ENCODE peak calls at places on chromosomes 6 and 20, in six cellular contexts. B is activated gamma-delta T cell treated with Interleukin-2 at 50 U/mL for 16 hours, U is retina, Y is putamen, R is lower lobe of right lung, N is midbrain. J is an unnamed sample.

GRCh38 chr20:59335401-59335800 is 35.0 kb downstream of the EDN3 start:
- DNase-seq in N (no peak), R (no peak), U (no peak), Y (no peak), B (no peak), J (no peak)

GRCh38 chr6:47817749-47818148 is 35.9 kb downstream of the OPN5 start:
- DNase-seq in N (no peak), R (no peak), B (no peak), Y (no peak), U (no peak), J (no peak)

GRCh38 chr6:158057213-158057987 is 75.7 kb downstream of the SYNJ2 start:
- DNase-seq in U (no peak), Y (no peak), R (no peak), N (no peak), B (no peak), J (peak)

GRCh38 chr20:8205996-8206395 is 73.9 kb downstream of the PLCB1 start:
- DNase-seq in Y (no peak), B (no peak), N (no peak), R (no peak), U (no peak), J (no peak)

GRCh38 chr6:159074120-159074684 is 29.4 kb upstream of the TAGAP start:
- DNase-seq in R (no peak), U (peak), B (no peak), Y (peak), N (peak), J (no peak)

GRCh38 chr6:120147218-120147871 is 797.8 kb upstream of the MAN1A1 start:
- DNase-seq in U (no peak), N (no peak), B (no peak), R (no peak), Y (no peak), J (no peak)

GRCh38 chr6:34143196-34143883 is 2.5 kb downstream of the GRM4 start:
- DNase-seq in B (no peak), Y (no peak), N (no peak), U (no peak), R (peak), J (no peak)

GRCh38 chr6:169165561-169166300 is 87.9 kb downstream of the THBS2 start:
- DNase-seq in N (no peak), Y (no peak), R (no peak), B (no peak), U (no peak), J (no peak)

GRCh38 chr20:50427740-50428462 is 82.3 kb upstream of the PTPN1 start:
- DNase-seq in U (no peak), B (no peak), Y (no peak), R (no peak), N (no peak), J (no peak)

GRCh38 chr6:158536084-158536890 is 23.6 kb upstream of the TMEM181 start:
- DNase-seq in R (peak), B (peak), N (peak), Y (peak), U (peak), J (no peak)

GRCh38 chr6:168540713-168541291 is 99.8 kb downstream of the SMOC2 start:
- DNase-seq in R (no peak), B (no peak), U (no peak), Y (no peak), N (no peak), J (no peak)

GRCh38 chr6:122735618-122736017 is 43.9 kb upstream of the FABP7 start:
- DNase-seq in B (no peak), N (no peak), R (no peak), Y (no peak), U (no peak), J (no peak)

GRCh38 chr20:51930775-51931174 is 128.5 kb upstream of the SALL4 start:
- DNase-seq in N (no peak), Y (no peak), R (no peak), B (no peak), U (no peak), J (no peak)

GRCh38 chr6:134602123-134602522 is 284.2 kb upstream of the SGK1 start:
- DNase-seq in Y (no peak), R (no peak), N (no peak), B (no peak), U (no peak), J (no peak)

GRCh38 chr20:53676519-53676822 is 82.8 kb upstream of the ZNF217 start:
- DNase-seq in Y (no peak), B (no peak), U (no peak), N (no peak), R (no peak), J (no peak)

GRCh38 chr6:139753198-139753861 is 378.9 kb upstream of the CITED2 start:
- DNase-seq in B (no peak), N (no peak), Y (no peak), U (no peak), R (no peak), J (peak)

GRCh38 chr6:106973841-106974336 is 640 bp downstream of the CD24 start:
- DNase-seq in Y (no peak), B (no peak), R (peak), N (no peak), U (peak), J (no peak)

GRCh38 chr6:104955927-104956662 is 812 bp upstream of the LIN28B start:
- DNase-seq in B (no peak), R (no peak), Y (no peak), N (no peak), U (peak), J (no peak)

GRCh38 chr20:54320148-54320607 is 112.3 kb downstream of the PFDN4 start:
- DNase-seq in N (no peak), R (no peak), U (no peak), Y (no peak), B (no peak), J (peak)

GRCh38 chr6:121504227-121504626 is 68.8 kb downstream of the GJA1 start:
- DNase-seq in B (no peak), R (no peak), U (no peak), Y (no peak), N (no peak), J (peak)

GRCh38 chr6:120230008-120230407 is 880.4 kb upstream of the MAN1A1 start:
- DNase-seq in R (no peak), N (no peak), U (no peak), B (no peak), Y (no peak), J (no peak)

GRCh38 chr6:117908246-117909107 is 1.4 kb downstream of the SLC35F1 start:
- DNase-seq in N (no peak), R (no peak), U (peak), B (no peak), Y (no peak), J (no peak)

GRCh38 chr6:82957171-82957894 is 108.3 kb downstream of the UBE3D start:
- DNase-seq in Y (no peak), B (no peak), N (no peak), U (no peak), R (no peak), J (no peak)

GRCh38 chr20:13739726-13740649 is 44.7 kb downstream of the ESF1 start:
- DNase-seq in U (no peak), Y (no peak), R (no peak), B (no peak), N (no peak), J (no peak)

GRCh38 chr6:5749016-5749665 is 257.6 kb downstream of the NRN1 start:
- DNase-seq in N (no peak), Y (no peak), B (no peak), R (peak), U (no peak), J (no peak)

GRCh38 chr20:58555078-58555765 is 40.0 kb upstream of the APCDD1L start:
- DNase-seq in B (no peak), R (no peak), Y (peak), U (no peak), N (no peak), J (no peak)

GRCh38 chr6:161261325-161261724 is 12.5 kb downstream of the AGPAT4 start:
- DNase-seq in U (no peak), R (no peak), Y (no peak), B (no peak), N (no peak), J (no peak)

GRCh38 chr20:48266571-48266970 is 481.3 kb upstream of the SULF2 start:
- DNase-seq in Y (no peak), N (no peak), B (no peak), R (no peak), U (no peak), J (no peak)

GRCh38 chr6:148999501-148999900 is 252.7 kb downstream of the UST start:
- DNase-seq in U (no peak), N (no peak), Y (no peak), B (no peak), R (no peak), J (no peak)

GRCh38 chr6:32148722-32149576 is 2.8 kb downstream of the PRRT1 start:
- DNase-seq in Y (no peak), R (peak), U (peak), B (peak), N (no peak), J (no peak)

GRCh38 chr6:26233608-26234420 is 131.2 kb upstream of the BTN3A2 start:
- DNase-seq in B (peak), R (peak), U (peak), Y (no peak), N (peak), J (no peak)

GRCh38 chr6:9398794-9399373 is 963.5 kb upstream of the SLC35B3 start:
- DNase-seq in R (no peak), U (peak), N (no peak), Y (peak), B (no peak), J (no peak)

GRCh38 chr20:31863296-31864085 is 6.8 kb downstream of the DUSP15 start:
- DNase-seq in Y (no peak), N (no peak), U (no peak), R (no peak), B (no peak), J (no peak)

GRCh38 chr6:169250660-169251059 is 3.0 kb downstream of the THBS2 start:
- DNase-seq in U (no peak), B (no peak), N (peak), R (no peak), Y (peak), J (peak)

GRCh38 chr6:141265748-141266647 is 866.7 kb upstream of the GJE1 start:
- DNase-seq in Y (no peak), N (no peak), R (no peak), B (no peak), U (peak), J (no peak)

GRCh38 chr6:16947461-16948159 is 154.2 kb upstream of the STMND1 start:
- DNase-seq in U (no peak), Y (no peak), N (no peak), R (no peak), B (no peak), J (peak)

GRCh38 chr6:100464910-100465700 is at the start of gene SIM1:
- DNase-seq in B (no peak), N (no peak), Y (no peak), R (no peak), U (peak), J (peak)

GRCh38 chr20:60485012-60485760 is 527.0 kb downstream of the CDH26 start:
- DNase-seq in Y (no peak), R (no peak), N (no peak), B (no peak), U (no peak), J (no peak)

GRCh38 chr6:125931733-125932450 is 24.7 kb upstream of the HINT3 start:
- DNase-seq in Y (no peak), U (no peak), R (no peak), N (no peak), B (no peak), J (no peak)

J was measured in AG04449.